ENCODE peak calls at places on chromosomes 4 and X, in nine cellular contexts. I is HepG2, O is K562, S is esophagus squamous epithelium, J is sigmoid colon, D is tibial nerve, P is heart left ventricle, E is A549, Z is breast epithelium. A is an unnamed sample. For H3K4me1, the result is how much of the 10 kb centered on the place peaks cover.

GRCh38 chr4:56261027-56261426 is 126.3 kb downstream of the AASDH start:
- DNase-seq in D (no peak), Z (no peak), O (no peak), J (no peak), P (no peak), E (no peak), S (no peak), I (no peak), A (no peak)

GRCh38 chr4:172979332-172979731 is 189.3 kb upstream of the GALNT7 start:
- DNase-seq in Z (no peak), P (no peak), E (no peak), O (no peak), I (no peak), S (no peak), D (no peak), J (no peak), A (no peak)

GRCh38 chr4:85514117-85514516 is 39.2 kb downstream of the ARHGAP24 start:
- DNase-seq in S (no peak), P (no peak), D (no peak), E (no peak), O (no peak), J (no peak), I (no peak), Z (no peak), A (no peak)

GRCh38 chrX:82742351-82742750 is 765.7 kb upstream of the POU3F4 start:
- DNase-seq in P (no peak), O (no peak), E (no peak), D (no peak), S (no peak), J (no peak), Z (no peak), I (no peak), A (no peak)

GRCh38 chrX:119389854-119390501 is 9.2 kb upstream of the SLC25A43 start:
- DNase-seq in O (peak), P (no peak), Z (no peak), E (no peak), J (no peak), S (no peak), I (peak), D (no peak), A (no peak)

GRCh38 chrX:69387559-69388487 is 116.3 kb upstream of the NALF2 start:
- DNase-seq in E (peak), J (no peak), O (peak), P (peak), S (no peak), D (peak), I (peak), Z (no peak), A (peak)

GRCh38 chr4:182835006-182835740 is 82.0 kb downstream of the DCTD start:
- DNase-seq in E (no peak), Z (no peak), D (no peak), J (peak), P (no peak), O (no peak), I (no peak), S (no peak), A (no peak)

GRCh38 chr4:138650917-138651564 is 364.5 kb upstream of the NOCT start:
- DNase-seq in J (no peak), Z (no peak), P (no peak), S (no peak), D (no peak), I (no peak), E (no peak), O (no peak), A (peak)

GRCh38 chr4:158861766-158862165 is 92.9 kb downstream of the FNIP2 start:
- DNase-seq in D (no peak), E (no peak), Z (no peak), S (no peak), I (no peak), O (no peak), P (no peak), J (no peak), A (no peak)

GRCh38 chrX:13689519-13690211 is 737 bp downstream of the RAB9A start:
- DNase-seq in S (no peak), P (no peak), Z (no peak), D (no peak), J (no peak), I (no peak), O (no peak), E (no peak), A (no peak)

GRCh38 chr4:37549003-37549402 is 137.2 kb downstream of the RELL1 start:
- DNase-seq in O (no peak), E (no peak), D (no peak), I (no peak), J (no peak), Z (no peak), S (no peak), P (no peak), A (no peak)

GRCh38 chr4:75003979-75004378 is 71.1 kb downstream of the PARM1 start:
- DNase-seq in Z (no peak), I (no peak), O (no peak), P (no peak), S (no peak), J (no peak), E (no peak), D (no peak), A (no peak)

GRCh38 chr4:187469627-187470026 is 525.9 kb upstream of the ZFP42 start:
- DNase-seq in J (no peak), S (no peak), P (no peak), I (no peak), Z (no peak), O (no peak), D (no peak), E (no peak), A (no peak)

GRCh38 chr4:73593631-73594241 is 26.5 kb downstream of the RASSF6 start:
- DNase-seq in D (peak), I (peak), S (no peak), Z (no peak), E (no peak), O (no peak), J (no peak), P (no peak), A (no peak)

GRCh38 chr4:1470393-1470670 is 64.1 kb upstream of the NKX1-1 start:
- DNase-seq in D (no peak), J (peak), S (no peak), P (no peak), Z (no peak), E (no peak), I (no peak), O (no peak), A (no peak)

GRCh38 chr4:13922873-13923645 is 295.5 kb upstream of the BOD1L1 start:
- DNase-seq in P (no peak), J (no peak), S (no peak), O (no peak), Z (no peak), E (no peak), I (no peak), D (no peak), A (no peak)

GRCh38 chr4:164779811-164780216 is 25.9 kb downstream of the SMIM31 start:
- DNase-seq in E (peak), I (peak), S (no peak), P (no peak), O (peak), D (no peak), Z (no peak), J (no peak), A (no peak)

GRCh38 chr4:82561745-82562552 is at the start of gene TMEM150C:
- DNase-seq in E (peak), Z (peak), J (no peak), S (no peak), P (peak), I (no peak), O (no peak), D (no peak), A (no peak)

GRCh38 chrX:107659768-107660167 is 31.5 kb downstream of the PRPS1 start:
- DNase-seq in E (no peak), J (no peak), S (no peak), D (peak), I (peak), Z (no peak), O (peak), P (no peak), A (no peak)

GRCh38 chr4:136457577-136457976 is 1074.7 kb downstream of the PCDH18 start:
- DNase-seq in E (no peak), O (no peak), D (no peak), S (no peak), J (no peak), Z (no peak), P (no peak), I (no peak), A (no peak)

GRCh38 chrX:154384284-154384892 is 5.3 kb downstream of the EMD start:
- DNase-seq in E (no peak), Z (no peak), S (no peak), I (no peak), D (no peak), J (peak), P (no peak), O (no peak), A (peak)

GRCh38 chr4:47668810-47669408 is 169.0 kb downstream of the CORIN start:
- DNase-seq in E (peak), S (no peak), O (peak), Z (no peak), D (peak), J (no peak), I (peak), P (no peak), A (no peak)

GRCh38 chr4:96097040-96097607 is 257.2 kb downstream of the PDHA2 start:
- DNase-seq in E (no peak), Z (no peak), S (no peak), D (no peak), I (no peak), O (no peak), P (no peak), J (no peak), A (no peak)

GRCh38 chr4:152246659-152247058 is 289.2 kb downstream of the FBXW7 start:
- DNase-seq in Z (no peak), O (no peak), E (no peak), J (no peak), S (no peak), D (no peak), I (no peak), P (no peak), A (no peak)

GRCh38 chr4:11218692-11219091 is 210.0 kb downstream of the HS3ST1 start:
- DNase-seq in I (no peak), J (no peak), Z (no peak), S (no peak), D (no peak), E (no peak), O (no peak), P (no peak), A (no peak)

GRCh38 chr4:112448211-112448745 is 67.7 kb downstream of the NEUROG2 start:
- DNase-seq in D (no peak), E (no peak), O (no peak), P (no peak), S (no peak), J (no peak), I (no peak), Z (no peak), A (no peak)
- H3K4me1 ChIP-seq in D (under half), E (under half), O (under half), P (under half), S (under half), J (under half), I (under half), Z (under half), A (under half)

DNA sequence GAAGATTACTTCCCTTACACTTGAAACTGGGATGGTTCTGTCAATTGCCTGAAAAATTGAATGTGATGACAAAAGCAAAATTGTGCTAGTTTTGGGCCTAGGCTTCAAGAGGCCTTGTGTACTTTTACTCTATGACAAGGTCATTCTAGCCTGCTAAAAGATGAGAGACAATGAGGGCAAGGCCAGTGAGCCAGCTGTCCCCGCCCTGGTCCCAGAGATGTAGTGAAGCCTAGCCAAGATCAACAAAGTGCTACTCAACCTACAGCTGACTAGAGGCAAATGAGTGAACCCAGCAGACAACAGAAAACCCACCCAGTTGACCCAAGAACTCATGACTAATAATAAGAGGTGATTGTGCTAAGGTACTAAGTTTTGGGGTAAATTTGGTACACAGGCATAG is 248.7 kb downstream of the IL15 start:
- DNase-seq in E (no peak), J (no peak), Z (no peak), D (no peak), S (no peak), I (peak), O (no peak), P (no peak), A (no peak)
- H3K27ac ChIP-seq in E (no peak), J (no peak), Z (no peak), D (no peak), S (no peak), I (no peak), O (no peak), P (no peak), A (no peak)

GRCh38 chr4:2798399-2799301 is 5.8 kb downstream of the SH3BP2 start:
- DNase-seq in S (no peak), P (peak), I (no peak), D (no peak), Z (peak), J (peak), E (no peak), O (peak), A (peak)

GRCh38 chr4:2799444-2799911 is 6.6 kb downstream of the SH3BP2 start:
- DNase-seq in I (no peak), S (no peak), Z (no peak), O (no peak), D (no peak), E (no peak), J (peak), P (no peak), A (peak)

GRCh38 chr4:2802618-2803531 is 10.0 kb downstream of the SH3BP2 start:
- DNase-seq in J (peak), D (no peak), O (no peak), I (no peak), P (no peak), E (no peak), Z (no peak), S (no peak), A (no peak)

GRCh38 chr4:2799971-2800690 is 7.2 kb downstream of the SH3BP2 start:
- DNase-seq in Z (no peak), O (no peak), E (no peak), S (no peak), P (peak), J (peak), D (no peak), I (no peak), A (peak)

GRCh38 chr4:2800691-2801596 is 8.1 kb downstream of the SH3BP2 start:
- DNase-seq in O (peak), E (no peak), I (peak), P (peak), S (no peak), D (peak), Z (peak), J (peak), A (peak)
- TF ChIP-seq POLR2A in O (no peak), E (no peak), I (no peak), P (no peak), S (no peak), D (peak), Z (no peak), J (no peak), A (no peak)

GRCh38 chrX:101386542-101386885 is 523 bp upstream of the BTK start:
- DNase-seq in E (no peak), Z (no peak), P (no peak), I (no peak), J (no peak), D (no peak), S (no peak), O (no peak), A (no peak)
- H3K4me1 ChIP-seq in E (under half), Z (under half), P (under half), I (under half), J (under half), D (under half), S (under half), O (under half), A (under half)

GRCh38 chrX:20266810-20267598 is at the start of gene RPS6KA3:
- DNase-seq in D (peak), J (peak), O (peak), E (peak), I (peak), P (peak), Z (peak), S (peak), A (peak)

GRCh38 chrX:20265221-20265725 is 1.4 kb downstream of the RPS6KA3 start:
- DNase-seq in Z (peak), O (peak), I (peak), D (peak), J (peak), P (peak), S (no peak), E (peak), A (peak)

GRCh38 chrX:20265726-20266681 is 705 bp downstream of the RPS6KA3 start:
- DNase-seq in J (peak), E (peak), D (peak), I (no peak), S (peak), O (peak), P (peak), Z (no peak), A (peak)

GRCh38 chrX:20267924-20268701 is 1.4 kb upstream of the RPS6KA3 start:
- DNase-seq in S (peak), O (no peak), D (peak), P (peak), Z (peak), J (peak), E (no peak), I (no peak), A (peak)

GRCh38 chrX:20267599-20267923 is 852 bp upstream of the RPS6KA3 start:
- DNase-seq in P (no peak), E (no peak), I (no peak), O (no peak), J (no peak), S (no peak), D (no peak), Z (no peak), A (no peak)
- H3K27ac ChIP-seq in P (peak), E (peak), I (peak), O (peak), J (peak), S (peak), D (peak), Z (peak), A (peak)

DNA sequence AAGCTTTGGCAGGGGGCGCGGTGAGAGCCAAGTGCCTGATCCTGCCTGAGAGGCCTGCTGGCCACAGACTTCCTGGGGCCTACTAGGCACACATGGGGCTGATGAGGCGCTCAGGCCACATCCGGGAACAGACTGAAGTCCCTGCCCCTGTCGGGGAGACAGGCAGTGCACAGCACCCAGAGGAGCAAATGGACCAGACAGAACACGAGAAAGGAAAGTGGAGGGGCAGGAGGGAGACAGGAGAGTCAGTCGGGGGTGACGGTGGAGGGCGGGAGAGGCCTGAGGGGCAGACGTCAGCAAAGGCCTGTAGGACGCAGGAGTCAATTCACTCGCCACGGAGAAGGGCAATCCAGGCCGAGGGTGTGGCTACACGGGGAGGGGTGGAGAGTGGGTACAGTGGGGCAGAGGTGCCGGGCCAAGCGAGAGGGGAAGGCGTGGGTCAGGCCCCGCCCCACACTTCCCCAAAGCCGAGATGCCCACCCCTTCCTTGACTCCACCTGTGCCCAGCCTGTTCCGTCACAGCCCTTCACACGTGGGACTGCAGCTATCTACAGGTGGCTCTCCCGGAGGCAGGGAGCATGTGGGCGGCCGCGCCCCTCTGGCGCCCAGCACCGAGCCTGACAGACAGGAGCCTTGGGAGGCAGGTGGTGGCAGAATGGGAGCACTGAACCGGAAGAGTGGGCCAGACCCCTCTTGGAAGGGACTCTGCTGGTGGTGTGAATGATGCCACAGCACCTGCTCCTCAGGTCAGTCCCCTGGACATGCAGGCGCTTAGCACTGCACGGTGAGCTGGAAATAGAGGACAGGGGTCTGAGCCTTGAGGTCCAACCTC is 20.5 kb downstream of the NOP14 start:
- DNase-seq in I (no peak), P (no peak), Z (peak), S (no peak), D (no peak), O (no peak), J (no peak), E (no peak), A (no peak)
- TF ChIP-seq POLR2A in I (no peak), P (no peak), Z (no peak), S (no peak), D (no peak), O (peak), J (no peak), E (no peak), A (no peak)